ENCODE peak calls at places on chromosome 13, in ten cellular contexts. One of them, this sample, is unnamed.
A peak's percentile ranks its signal among the peaks of the same experiment; 100 is the strongest.

GRCh38 chr13:30403491-30403890 is 18.8 kb upstream of the UBE2L5 start:
- DNase-seq in RWPE1: no peak
- DNase-seq in GDM1: no peak
- DNase-seq in stimulated activated naive CD4-positive, alpha-beta T cell: no peak
- DNase-seq in GM04503: no peak
- DNase-seq in DMS153: no peak
- DNase-seq in thyroid gland: no peak
- DNase-seq in NT2/D1: no peak
- DNase-seq in stimulated activated CD8-positive, alpha-beta memory T cell treated with anti-CD3 and anti-CD28 coated beads, Interleukin-4, amount 100 ng/mL, for 24 hours: no peak
- DNase-seq in psoas muscle: no peak
- DNase-seq in this sample: no peak

GRCh38 chr13:43981091-43981490 is 101.4 kb downstream of the LACC1 start:
- DNase-seq in GDM1: no peak
- DNase-seq in stimulated activated CD8-positive, alpha-beta memory T cell treated with anti-CD3 and anti-CD28 coated beads, Interleukin-4, amount 100 ng/mL, for 24 hours: no peak
- DNase-seq in GM04503: no peak
- DNase-seq in stimulated activated naive CD4-positive, alpha-beta T cell: no peak
- DNase-seq in DMS153: no peak
- DNase-seq in psoas muscle: no peak
- DNase-seq in RWPE1: no peak
- DNase-seq in NT2/D1: peak; percentile 15
- DNase-seq in thyroid gland: no peak
- DNase-seq in this sample: no peak

GRCh38 chr13:102580552-102581169 is 16.1 kb upstream of the TPP2 start:
- DNase-seq in psoas muscle: no peak
- DNase-seq in NT2/D1: peak; percentile 52
- DNase-seq in stimulated activated naive CD4-positive, alpha-beta T cell: no peak
- DNase-seq in RWPE1: peak; percentile 52
- DNase-seq in GM04503: no peak
- DNase-seq in thyroid gland: no peak
- DNase-seq in DMS153: peak; percentile 16
- DNase-seq in GDM1: peak; percentile 57
- DNase-seq in stimulated activated CD8-positive, alpha-beta memory T cell treated with anti-CD3 and anti-CD28 coated beads, Interleukin-4, amount 100 ng/mL, for 24 hours: no peak
- DNase-seq in this sample: peak; percentile 75

GRCh38 chr13:31167490-31167889 is 5.8 kb upstream of the HSPH1 start:
- DNase-seq in RWPE1: no peak
- DNase-seq in DMS153: no peak
- DNase-seq in NT2/D1: no peak
- DNase-seq in stimulated activated CD8-positive, alpha-beta memory T cell treated with anti-CD3 and anti-CD28 coated beads, Interleukin-4, amount 100 ng/mL, for 24 hours: no peak
- DNase-seq in thyroid gland: no peak
- DNase-seq in GDM1: no peak
- DNase-seq in GM04503: no peak
- DNase-seq in psoas muscle: no peak
- DNase-seq in stimulated activated naive CD4-positive, alpha-beta T cell: no peak
- DNase-seq in this sample: no peak

GRCh38 chr13:34452831-34453230 is 489.2 kb upstream of the NBEA start:
- DNase-seq in DMS153: no peak
- DNase-seq in GM04503: no peak
- DNase-seq in stimulated activated naive CD4-positive, alpha-beta T cell: no peak
- DNase-seq in RWPE1: no peak
- DNase-seq in NT2/D1: no peak
- DNase-seq in stimulated activated CD8-positive, alpha-beta memory T cell treated with anti-CD3 and anti-CD28 coated beads, Interleukin-4, amount 100 ng/mL, for 24 hours: no peak
- DNase-seq in psoas muscle: no peak
- DNase-seq in GDM1: no peak
- DNase-seq in thyroid gland: no peak
- DNase-seq in this sample: no peak

GRCh38 chr13:50161052-50161451 is 145.8 kb downstream of the KCNRG start:
- DNase-seq in thyroid gland: no peak
- DNase-seq in GM04503: no peak
- DNase-seq in DMS153: no peak
- DNase-seq in RWPE1: peak; percentile 44
- DNase-seq in stimulated activated CD8-positive, alpha-beta memory T cell treated with anti-CD3 and anti-CD28 coated beads, Interleukin-4, amount 100 ng/mL, for 24 hours: no peak
- DNase-seq in psoas muscle: no peak
- DNase-seq in stimulated activated naive CD4-positive, alpha-beta T cell: no peak
- DNase-seq in GDM1: no peak
- DNase-seq in NT2/D1: no peak
- DNase-seq in this sample: no peak

GRCh38 chr13:33275916-33276315 is 9.6 kb downstream of the STARD13 start:
- DNase-seq in thyroid gland: no peak
- DNase-seq in RWPE1: no peak
- DNase-seq in DMS153: no peak
- DNase-seq in stimulated activated naive CD4-positive, alpha-beta T cell: no peak
- DNase-seq in stimulated activated CD8-positive, alpha-beta memory T cell treated with anti-CD3 and anti-CD28 coated beads, Interleukin-4, amount 100 ng/mL, for 24 hours: no peak
- DNase-seq in GDM1: no peak
- DNase-seq in GM04503: peak; percentile 78
- DNase-seq in psoas muscle: no peak
- DNase-seq in NT2/D1: no peak
- DNase-seq in this sample: no peak

GRCh38 chr13:90591260-90591926 is 756.1 kb upstream of the MIR17HG start:
- DNase-seq in GM04503: no peak
- DNase-seq in RWPE1: no peak
- DNase-seq in DMS153: no peak
- DNase-seq in thyroid gland: no peak
- DNase-seq in psoas muscle: no peak
- DNase-seq in NT2/D1: no peak
- DNase-seq in stimulated activated naive CD4-positive, alpha-beta T cell: no peak
- DNase-seq in stimulated activated CD8-positive, alpha-beta memory T cell treated with anti-CD3 and anti-CD28 coated beads, Interleukin-4, amount 100 ng/mL, for 24 hours: no peak
- DNase-seq in GDM1: no peak
- DNase-seq in this sample: no peak

GRCh38 chr13:113880651-113881611 is 17.1 kb upstream of the GAS6 start:
- DNase-seq in DMS153: no peak
- DNase-seq in RWPE1: no peak
- DNase-seq in NT2/D1: no peak
- DNase-seq in thyroid gland: no peak
- DNase-seq in GDM1: no peak
- DNase-seq in GM04503: no peak
- DNase-seq in psoas muscle: no peak
- DNase-seq in stimulated activated CD8-positive, alpha-beta memory T cell treated with anti-CD3 and anti-CD28 coated beads, Interleukin-4, amount 100 ng/mL, for 24 hours: no peak
- DNase-seq in stimulated activated naive CD4-positive, alpha-beta T cell: no peak
- DNase-seq in this sample: no peak

GRCh38 chr13:87361216-87361615 is 310.0 kb upstream of the SLITRK5 start:
- DNase-seq in GDM1: no peak
- DNase-seq in NT2/D1: no peak
- DNase-seq in DMS153: no peak
- DNase-seq in stimulated activated naive CD4-positive, alpha-beta T cell: no peak
- DNase-seq in stimulated activated CD8-positive, alpha-beta memory T cell treated with anti-CD3 and anti-CD28 coated beads, Interleukin-4, amount 100 ng/mL, for 24 hours: no peak
- DNase-seq in RWPE1: no peak
- DNase-seq in thyroid gland: no peak
- DNase-seq in GM04503: no peak
- DNase-seq in psoas muscle: no peak
- DNase-seq in this sample: no peak

GRCh38 chr13:44906758-44907157 is 82.5 kb downstream of the NUFIP1 start:
- DNase-seq in stimulated activated CD8-positive, alpha-beta memory T cell treated with anti-CD3 and anti-CD28 coated beads, Interleukin-4, amount 100 ng/mL, for 24 hours: no peak
- DNase-seq in thyroid gland: peak; percentile 7
- DNase-seq in DMS153: no peak
- DNase-seq in GDM1: no peak
- DNase-seq in GM04503: no peak
- DNase-seq in stimulated activated naive CD4-positive, alpha-beta T cell: no peak
- DNase-seq in psoas muscle: no peak
- DNase-seq in NT2/D1: no peak
- DNase-seq in RWPE1: no peak
- DNase-seq in this sample: peak; percentile 73

GRCh38 chr13:92967923-92968322 is 258.7 kb upstream of the GPC6 start:
- DNase-seq in GM04503: no peak
- DNase-seq in stimulated activated naive CD4-positive, alpha-beta T cell: no peak
- DNase-seq in psoas muscle: no peak
- DNase-seq in GDM1: no peak
- DNase-seq in stimulated activated CD8-positive, alpha-beta memory T cell treated with anti-CD3 and anti-CD28 coated beads, Interleukin-4, amount 100 ng/mL, for 24 hours: no peak
- DNase-seq in NT2/D1: no peak
- DNase-seq in thyroid gland: no peak
- DNase-seq in DMS153: no peak
- DNase-seq in RWPE1: no peak
- DNase-seq in this sample: no peak

GRCh38 chr13:23828866-23829265 is 60.3 kb downstream of the MIPEP start:
- DNase-seq in GDM1: no peak
- DNase-seq in RWPE1: no peak
- DNase-seq in psoas muscle: no peak
- DNase-seq in NT2/D1: no peak
- DNase-seq in thyroid gland: no peak
- DNase-seq in GM04503: peak; percentile 42
- DNase-seq in stimulated activated naive CD4-positive, alpha-beta T cell: no peak
- DNase-seq in stimulated activated CD8-positive, alpha-beta memory T cell treated with anti-CD3 and anti-CD28 coated beads, Interleukin-4, amount 100 ng/mL, for 24 hours: no peak
- DNase-seq in DMS153: no peak
- DNase-seq in this sample: no peak

GRCh38 chr13:30697177-30697953 is 38.0 kb upstream of the ALOX5AP start:
- DNase-seq in psoas muscle: no peak
- DNase-seq in stimulated activated CD8-positive, alpha-beta memory T cell treated with anti-CD3 and anti-CD28 coated beads, Interleukin-4, amount 100 ng/mL, for 24 hours: no peak
- DNase-seq in NT2/D1: no peak
- DNase-seq in GM04503: no peak
- DNase-seq in DMS153: no peak
- DNase-seq in thyroid gland: no peak
- DNase-seq in RWPE1: no peak
- DNase-seq in stimulated activated naive CD4-positive, alpha-beta T cell: no peak
- DNase-seq in GDM1: no peak
- DNase-seq in this sample: no peak

GRCh38 chr13:94550030-94550738 is 45.8 kb downstream of the TGDS start:
- DNase-seq in DMS153: peak; percentile 35
- DNase-seq in stimulated activated naive CD4-positive, alpha-beta T cell: no peak
- DNase-seq in GM04503: peak; percentile 31
- DNase-seq in NT2/D1: peak; percentile 30
- DNase-seq in GDM1: no peak
- DNase-seq in RWPE1: peak; percentile 74
- DNase-seq in stimulated activated CD8-positive, alpha-beta memory T cell treated with anti-CD3 and anti-CD28 coated beads, Interleukin-4, amount 100 ng/mL, for 24 hours: no peak
- DNase-seq in thyroid gland: no peak
- DNase-seq in psoas muscle: no peak
- DNase-seq in this sample: peak; percentile 18

GRCh38 chr13:51181752-51182383 is 40.3 kb upstream of the FAM124A start:
- DNase-seq in DMS153: no peak
- DNase-seq in stimulated activated CD8-positive, alpha-beta memory T cell treated with anti-CD3 and anti-CD28 coated beads, Interleukin-4, amount 100 ng/mL, for 24 hours: no peak
- DNase-seq in GM04503: no peak
- DNase-seq in NT2/D1: no peak
- DNase-seq in GDM1: no peak
- DNase-seq in stimulated activated naive CD4-positive, alpha-beta T cell: no peak
- DNase-seq in psoas muscle: no peak
- DNase-seq in RWPE1: no peak
- DNase-seq in thyroid gland: no peak
- DNase-seq in this sample: no peak

GRCh38 chr13:88188986-88189385 is 517.8 kb downstream of the SLITRK5 start:
- DNase-seq in stimulated activated naive CD4-positive, alpha-beta T cell: no peak
- DNase-seq in GM04503: no peak
- DNase-seq in DMS153: no peak
- DNase-seq in thyroid gland: no peak
- DNase-seq in RWPE1: no peak
- DNase-seq in NT2/D1: no peak
- DNase-seq in GDM1: no peak
- DNase-seq in psoas muscle: no peak
- DNase-seq in stimulated activated CD8-positive, alpha-beta memory T cell treated with anti-CD3 and anti-CD28 coated beads, Interleukin-4, amount 100 ng/mL, for 24 hours: no peak
- DNase-seq in this sample: no peak

GRCh38 chr13:40168425-40169155 is 497.9 kb downstream of the FOXO1 start:
- DNase-seq in GM04503: no peak
- DNase-seq in GDM1: no peak
- DNase-seq in stimulated activated naive CD4-positive, alpha-beta T cell: no peak
- DNase-seq in thyroid gland: no peak
- DNase-seq in RWPE1: no peak
- DNase-seq in stimulated activated CD8-positive, alpha-beta memory T cell treated with anti-CD3 and anti-CD28 coated beads, Interleukin-4, amount 100 ng/mL, for 24 hours: no peak
- DNase-seq in NT2/D1: no peak
- DNase-seq in DMS153: no peak
- DNase-seq in psoas muscle: no peak
- DNase-seq in this sample: no peak

GRCh38 chr13:86409466-86410241 is 610.4 kb upstream of the SLITRK6 start:
- DNase-seq in stimulated activated naive CD4-positive, alpha-beta T cell: no peak
- DNase-seq in stimulated activated CD8-positive, alpha-beta memory T cell treated with anti-CD3 and anti-CD28 coated beads, Interleukin-4, amount 100 ng/mL, for 24 hours: no peak
- DNase-seq in GDM1: no peak
- DNase-seq in psoas muscle: no peak
- DNase-seq in RWPE1: no peak
- DNase-seq in DMS153: no peak
- DNase-seq in NT2/D1: no peak
- DNase-seq in thyroid gland: no peak
- DNase-seq in GM04503: no peak
- DNase-seq in this sample: no peak

This sample was measured in fibroblast of the conjunctiva.